ENCODE peak calls at places on chromosomes 11 and 22, in nine cellular contexts. One of them, this sample, is unnamed. For H3K9me3, H3K4me1 and H3K36me3, the result is how much of the 10 kb centered on the place peaks cover.

GRCh38 chr11:103396237-103396636 is 287.0 kb downstream of the DYNC2H1 start:
- DNase-seq in adrenal gland: no peak
- DNase-seq in cardiac muscle cell: no peak
- DNase-seq in keratinocyte: no peak
- DNase-seq in fibroblast of lung: no peak
- DNase-seq in breast epithelium: no peak
- DNase-seq in PC-3: no peak
- DNase-seq in colonic mucosa: no peak
- DNase-seq in stomach: no peak
- DNase-seq in this sample: no peak

GRCh38 chr22:36386900-36387663 is 685 bp downstream of the MYH9 start:
- DNase-seq in adrenal gland: peak
- DNase-seq in cardiac muscle cell: no peak
- DNase-seq in keratinocyte: no peak
- DNase-seq in fibroblast of lung: no peak
- DNase-seq in breast epithelium: no peak
- DNase-seq in PC-3: no peak
- DNase-seq in colonic mucosa: peak
- DNase-seq in stomach: peak
- DNase-seq in this sample: no peak

GRCh38 chr22:34116126-34116525 is 195.8 kb upstream of the LARGE1 start:
- DNase-seq in adrenal gland: no peak
- DNase-seq in cardiac muscle cell: no peak
- DNase-seq in keratinocyte: no peak
- DNase-seq in fibroblast of lung: no peak
- DNase-seq in breast epithelium: no peak
- DNase-seq in PC-3: no peak
- DNase-seq in colonic mucosa: no peak
- DNase-seq in stomach: no peak
- DNase-seq in this sample: no peak

GRCh38 chr22:21026783-21027692 is 5.3 kb downstream of the SLC7A4 start:
- DNase-seq in adrenal gland: no peak
- DNase-seq in cardiac muscle cell: no peak
- DNase-seq in keratinocyte: no peak
- DNase-seq in fibroblast of lung: peak
- DNase-seq in breast epithelium: peak
- DNase-seq in PC-3: no peak
- DNase-seq in colonic mucosa: no peak
- DNase-seq in stomach: no peak
- DNase-seq in this sample: no peak

GRCh38 chr11:34168642-34169051 is 63.2 kb downstream of the NAT10 start:
- DNase-seq in adrenal gland: no peak
- DNase-seq in cardiac muscle cell: no peak
- DNase-seq in keratinocyte: no peak
- DNase-seq in fibroblast of lung: no peak
- DNase-seq in breast epithelium: no peak
- DNase-seq in PC-3: peak
- DNase-seq in colonic mucosa: no peak
- DNase-seq in stomach: no peak
- DNase-seq in this sample: no peak

GRCh38 chr11:29448246-29448877 is 568.5 kb downstream of the KCNA4 start:
- DNase-seq in adrenal gland: peak
- DNase-seq in cardiac muscle cell: peak
- DNase-seq in keratinocyte: no peak
- DNase-seq in fibroblast of lung: peak
- DNase-seq in breast epithelium: no peak
- DNase-seq in PC-3: peak
- DNase-seq in colonic mucosa: no peak
- DNase-seq in stomach: no peak
- DNase-seq in this sample: no peak

GRCh38 chr11:81989093-81989492 is 744.6 kb downstream of the FAM181B start:
- DNase-seq in adrenal gland: peak
- DNase-seq in cardiac muscle cell: no peak
- DNase-seq in keratinocyte: no peak
- DNase-seq in fibroblast of lung: peak
- DNase-seq in breast epithelium: peak
- DNase-seq in PC-3: peak
- DNase-seq in colonic mucosa: no peak
- DNase-seq in stomach: no peak
- DNase-seq in this sample: no peak

GRCh38 chr22:19761022-19761499 is 483 bp downstream of the TBX1 start:
- DNase-seq in adrenal gland: no peak
- DNase-seq in cardiac muscle cell: no peak
- DNase-seq in keratinocyte: no peak
- DNase-seq in fibroblast of lung: no peak
- DNase-seq in breast epithelium: no peak
- DNase-seq in PC-3: no peak
- DNase-seq in colonic mucosa: no peak
- DNase-seq in stomach: no peak
- DNase-seq in this sample: no peak

GRCh38 chr22:41000040-41000565 is 48.9 kb downstream of the RBX1 start:
- DNase-seq in adrenal gland: no peak
- DNase-seq in cardiac muscle cell: no peak
- DNase-seq in keratinocyte: no peak
- DNase-seq in fibroblast of lung: no peak
- DNase-seq in breast epithelium: no peak
- DNase-seq in PC-3: no peak
- DNase-seq in colonic mucosa: no peak
- DNase-seq in stomach: no peak
- DNase-seq in this sample: no peak

GRCh38 chr11:587978-588380 is 11.7 kb downstream of the PHRF1 start:
- DNase-seq in adrenal gland: peak
- DNase-seq in cardiac muscle cell: no peak
- DNase-seq in keratinocyte: no peak
- DNase-seq in fibroblast of lung: peak
- DNase-seq in breast epithelium: no peak
- DNase-seq in PC-3: no peak
- DNase-seq in colonic mucosa: no peak
- DNase-seq in stomach: no peak
- DNase-seq in this sample: peak

GRCh38 chr11:121613724-121614123 is 161.0 kb upstream of the SORL1-AS1 start:
- DNase-seq in adrenal gland: no peak
- DNase-seq in cardiac muscle cell: no peak
- DNase-seq in keratinocyte: no peak
- DNase-seq in fibroblast of lung: peak
- DNase-seq in breast epithelium: no peak
- DNase-seq in PC-3: no peak
- DNase-seq in colonic mucosa: no peak
- DNase-seq in stomach: no peak
- DNase-seq in this sample: no peak

GRCh38 chr22:43326342-43326825 is 16.8 kb downstream of the SCUBE1 start:
- DNase-seq in adrenal gland: no peak
- DNase-seq in cardiac muscle cell: no peak
- DNase-seq in keratinocyte: no peak
- DNase-seq in fibroblast of lung: no peak
- DNase-seq in breast epithelium: no peak
- DNase-seq in PC-3: no peak
- DNase-seq in colonic mucosa: no peak
- DNase-seq in stomach: no peak
- DNase-seq in this sample: no peak

GRCh38 chr11:11842426-11843008 is 745 bp downstream of the USP47 start:
- DNase-seq in adrenal gland: peak
- DNase-seq in cardiac muscle cell: peak
- DNase-seq in keratinocyte: no peak
- DNase-seq in fibroblast of lung: peak
- DNase-seq in breast epithelium: peak
- DNase-seq in PC-3: peak
- DNase-seq in colonic mucosa: peak
- DNase-seq in stomach: peak
- DNase-seq in this sample: peak

GRCh38 chr11:69497221-69497787 is 15.8 kb downstream of the LINC01488 start:
- DNase-seq in adrenal gland: peak
- DNase-seq in cardiac muscle cell: peak
- DNase-seq in keratinocyte: no peak
- DNase-seq in fibroblast of lung: peak
- DNase-seq in breast epithelium: peak
- DNase-seq in PC-3: peak
- DNase-seq in colonic mucosa: no peak
- DNase-seq in stomach: peak
- DNase-seq in this sample: no peak

GRCh38 chr11:17853280-17853679 is 118.7 kb downstream of the KCNC1 start:
- DNase-seq in adrenal gland: no peak
- DNase-seq in cardiac muscle cell: no peak
- DNase-seq in keratinocyte: no peak
- DNase-seq in fibroblast of lung: no peak
- DNase-seq in breast epithelium: no peak
- DNase-seq in PC-3: no peak
- DNase-seq in colonic mucosa: no peak
- DNase-seq in stomach: no peak
- DNase-seq in this sample: no peak

GRCh38 chr11:73178092-73178539 is 36.0 kb upstream of the FCHSD2 start:
- DNase-seq in adrenal gland: peak
- DNase-seq in cardiac muscle cell: peak
- DNase-seq in keratinocyte: no peak
- DNase-seq in fibroblast of lung: peak
- DNase-seq in breast epithelium: peak
- DNase-seq in PC-3: peak
- DNase-seq in colonic mucosa: peak
- DNase-seq in stomach: peak
- DNase-seq in this sample: peak

GRCh38 chr11:98674390-98674789 is 346.4 kb upstream of the CNTN5 start:
- DNase-seq in adrenal gland: no peak
- DNase-seq in cardiac muscle cell: no peak
- DNase-seq in keratinocyte: no peak
- DNase-seq in fibroblast of lung: no peak
- DNase-seq in breast epithelium: no peak
- DNase-seq in PC-3: no peak
- DNase-seq in colonic mucosa: no peak
- DNase-seq in stomach: no peak
- DNase-seq in this sample: no peak
- H3K9me3 ChIP-seq in adrenal gland: under half
- H3K9me3 ChIP-seq in cardiac muscle cell: under half
- H3K9me3 ChIP-seq in keratinocyte: under half
- H3K9me3 ChIP-seq in fibroblast of lung: under half
- H3K9me3 ChIP-seq in breast epithelium: under half
- H3K9me3 ChIP-seq in PC-3: under half
- H3K9me3 ChIP-seq in colonic mucosa: under half
- H3K9me3 ChIP-seq in stomach: under half
- H3K9me3 ChIP-seq in this sample: under half

DNA sequence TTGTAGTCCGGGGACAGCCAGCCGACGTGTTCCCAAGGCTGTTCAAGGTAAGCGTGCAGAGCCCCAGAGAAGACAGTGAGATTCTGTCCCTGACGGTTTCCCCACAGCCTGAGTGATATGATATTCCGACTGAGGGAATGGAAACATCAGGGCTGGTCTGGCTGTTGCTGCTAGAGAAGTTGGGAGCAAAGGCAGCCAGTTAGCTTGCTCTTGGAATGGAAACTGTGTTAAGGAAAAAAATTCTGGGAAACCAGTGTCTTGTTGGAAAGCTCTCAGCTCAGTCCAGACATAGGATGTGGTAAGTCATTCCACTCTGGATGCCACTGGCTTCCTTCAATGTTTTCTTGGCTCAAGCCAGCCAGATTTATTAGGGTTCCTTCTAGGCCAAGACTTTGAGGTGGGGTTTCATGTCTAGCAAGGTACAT is 8.8 kb downstream of the CRY2 start:
- DNase-seq in adrenal gland: no peak
- DNase-seq in cardiac muscle cell: no peak
- DNase-seq in keratinocyte: no peak
- DNase-seq in fibroblast of lung: peak
- DNase-seq in breast epithelium: no peak
- DNase-seq in PC-3: no peak
- DNase-seq in colonic mucosa: no peak
- DNase-seq in stomach: no peak
- DNase-seq in this sample: no peak
- H3K4me1 ChIP-seq in adrenal gland: half or more
- H3K4me1 ChIP-seq in cardiac muscle cell: half or more
- H3K4me1 ChIP-seq in keratinocyte: under half
- H3K4me1 ChIP-seq in fibroblast of lung: under half
- H3K4me1 ChIP-seq in breast epithelium: under half
- H3K4me1 ChIP-seq in PC-3: under half
- H3K4me1 ChIP-seq in colonic mucosa: under half
- H3K4me1 ChIP-seq in stomach: half or more
- H3K4me1 ChIP-seq in this sample: under half

DNA sequence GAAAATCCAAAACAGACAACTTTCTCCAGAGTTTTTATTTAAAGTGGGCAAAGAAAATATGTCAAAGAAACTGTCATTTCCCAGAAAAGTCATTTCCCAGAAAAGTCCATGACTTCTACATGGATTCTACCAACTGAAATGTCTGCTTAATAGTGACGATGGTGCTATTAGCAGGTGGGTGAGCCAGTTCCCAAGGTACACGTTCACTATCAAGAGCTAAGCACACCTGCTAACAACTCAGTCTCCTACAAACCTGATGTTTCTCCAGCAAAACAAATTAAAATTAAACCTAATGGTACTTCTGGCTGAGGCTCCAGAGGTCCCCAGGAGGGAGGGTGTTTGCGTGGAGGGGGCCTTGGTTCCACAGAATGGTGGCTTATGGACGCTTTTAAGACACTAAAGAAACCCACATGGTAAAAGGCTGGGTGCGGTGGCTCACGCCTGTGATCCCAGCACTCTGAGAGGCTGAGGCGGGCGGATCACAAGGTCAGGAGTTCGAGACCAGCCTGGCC is 26.8 kb downstream of the POU2AF1 start:
- DNase-seq in adrenal gland: no peak
- DNase-seq in cardiac muscle cell: no peak
- DNase-seq in keratinocyte: no peak
- DNase-seq in fibroblast of lung: no peak
- DNase-seq in breast epithelium: no peak
- DNase-seq in PC-3: no peak
- DNase-seq in colonic mucosa: no peak
- DNase-seq in stomach: peak
- DNase-seq in this sample: no peak
- H3K36me3 ChIP-seq in adrenal gland: under half
- H3K36me3 ChIP-seq in cardiac muscle cell: under half
- H3K36me3 ChIP-seq in keratinocyte: under half
- H3K36me3 ChIP-seq in fibroblast of lung: under half
- H3K36me3 ChIP-seq in breast epithelium: under half
- H3K36me3 ChIP-seq in PC-3: under half
- H3K36me3 ChIP-seq in colonic mucosa: under half
- H3K36me3 ChIP-seq in stomach: under half
- H3K36me3 ChIP-seq in this sample: under half

GRCh38 chr11:88411265-88411664 is 73.7 kb upstream of the CTSC start:
- DNase-seq in adrenal gland: no peak
- DNase-seq in cardiac muscle cell: no peak
- DNase-seq in keratinocyte: peak
- DNase-seq in fibroblast of lung: peak
- DNase-seq in breast epithelium: no peak
- DNase-seq in PC-3: peak
- DNase-seq in colonic mucosa: no peak
- DNase-seq in stomach: no peak
- DNase-seq in this sample: no peak

GRCh38 chr11:88418508-88418907 is 81.0 kb upstream of the CTSC start:
- DNase-seq in adrenal gland: no peak
- DNase-seq in cardiac muscle cell: no peak
- DNase-seq in keratinocyte: no peak
- DNase-seq in fibroblast of lung: no peak
- DNase-seq in breast epithelium: no peak
- DNase-seq in PC-3: peak
- DNase-seq in colonic mucosa: no peak
- DNase-seq in stomach: no peak
- DNase-seq in this sample: no peak

GRCh38 chr11:88415495-88415894 is 78.0 kb upstream of the CTSC start:
- DNase-seq in adrenal gland: no peak
- DNase-seq in cardiac muscle cell: no peak
- DNase-seq in keratinocyte: no peak
- DNase-seq in fibroblast of lung: no peak
- DNase-seq in breast epithelium: no peak
- DNase-seq in PC-3: no peak
- DNase-seq in colonic mucosa: no peak
- DNase-seq in stomach: no peak
- DNase-seq in this sample: no peak

GRCh38 chr11:88414385-88414861 is 76.9 kb upstream of the CTSC start:
- DNase-seq in adrenal gland: peak
- DNase-seq in cardiac muscle cell: peak
- DNase-seq in keratinocyte: no peak
- DNase-seq in fibroblast of lung: peak
- DNase-seq in breast epithelium: no peak
- DNase-seq in PC-3: peak
- DNase-seq in colonic mucosa: peak
- DNase-seq in stomach: no peak
- DNase-seq in this sample: peak

GRCh38 chr11:88414981-88415391 is 77.5 kb upstream of the CTSC start:
- DNase-seq in adrenal gland: no peak
- DNase-seq in cardiac muscle cell: no peak
- DNase-seq in keratinocyte: no peak
- DNase-seq in fibroblast of lung: no peak
- DNase-seq in breast epithelium: no peak
- DNase-seq in PC-3: peak
- DNase-seq in colonic mucosa: no peak
- DNase-seq in stomach: no peak
- DNase-seq in this sample: no peak
- H3K9me3 ChIP-seq in adrenal gland: under half
- H3K9me3 ChIP-seq in cardiac muscle cell: under half
- H3K9me3 ChIP-seq in keratinocyte: under half
- H3K9me3 ChIP-seq in fibroblast of lung: under half
- H3K9me3 ChIP-seq in breast epithelium: under half
- H3K9me3 ChIP-seq in PC-3: under half
- H3K9me3 ChIP-seq in colonic mucosa: under half
- H3K9me3 ChIP-seq in stomach: under half
- H3K9me3 ChIP-seq in this sample: under half

This sample was measured in effector memory CD4-positive, alpha-beta T cell.